ENCODE peak calls at places on chromosome 20, in four cellular contexts. One of them, this sample, is unnamed.

GRCh38 chr20:1624811-1625690 is 5.2 kb upstream of the SIRPB1 start:
- DNase-seq in GM12891: no peak
- DNase-seq in K562: no peak
- DNase-seq in GM12878: no peak
- DNase-seq in this sample: no peak

GRCh38 chr20:55437778-55438417 is 567.4 kb downstream of the CBLN4 start:
- DNase-seq in GM12891: no peak
- DNase-seq in K562: no peak
- DNase-seq in GM12878: no peak
- DNase-seq in this sample: no peak

GRCh38 chr20:10929023-10929422 is 255.2 kb upstream of the JAG1 start:
- DNase-seq in GM12891: no peak
- DNase-seq in K562: no peak
- DNase-seq in GM12878: no peak
- DNase-seq in this sample: no peak

GRCh38 chr20:4961746-4962145 is 39.6 kb downstream of the SLC23A2 start:
- DNase-seq in GM12891: no peak
- DNase-seq in K562: no peak
- DNase-seq in GM12878: no peak
- DNase-seq in this sample: peak; percentile 85

GRCh38 chr20:17889226-17889625 is 79.4 kb downstream of the SNX5 start:
- DNase-seq in GM12891: no peak
- DNase-seq in K562: no peak
- DNase-seq in GM12878: no peak
- DNase-seq in this sample: no peak

GRCh38 chr20:32924781-32925180 is 66.1 kb downstream of the EFCAB8 start:
- DNase-seq in GM12891: no peak
- DNase-seq in K562: no peak
- DNase-seq in GM12878: no peak
- DNase-seq in this sample: no peak

GRCh38 chr20:25637247-25637646 is 13.4 kb upstream of the NANP start:
- DNase-seq in GM12891: no peak
- DNase-seq in K562: no peak
- DNase-seq in GM12878: no peak
- DNase-seq in this sample: no peak

GRCh38 chr20:20360464-20360863 is 7.4 kb upstream of the INSM1 start:
- DNase-seq in GM12891: no peak
- DNase-seq in K562: peak; percentile 51
- DNase-seq in GM12878: no peak
- DNase-seq in this sample: peak; percentile 42

GRCh38 chr20:22582386-22582959 is 1.9 kb downstream of the FOXA2 start:
- DNase-seq in GM12891: no peak
- DNase-seq in K562: no peak
- DNase-seq in GM12878: no peak
- DNase-seq in this sample: no peak

GRCh38 chr20:32157611-32158010 is 48.1 kb downstream of the TM9SF4 start:
- DNase-seq in GM12891: no peak
- DNase-seq in K562: no peak
- DNase-seq in GM12878: no peak
- DNase-seq in this sample: no peak

GRCh38 chr20:14860410-14860814 is 523.0 kb upstream of the FLRT3 start:
- DNase-seq in GM12891: no peak
- DNase-seq in K562: no peak
- DNase-seq in GM12878: no peak
- DNase-seq in this sample: no peak

GRCh38 chr20:21391495-21392298 is 5.6 kb downstream of the NKX2-4 start:
- DNase-seq in GM12891: no peak
- DNase-seq in K562: no peak
- DNase-seq in GM12878: no peak
- DNase-seq in this sample: no peak

GRCh38 chr20:46084805-46085792 is 4.7 kb downstream of the NCOA5 start:
- DNase-seq in GM12891: no peak
- DNase-seq in K562: no peak
- DNase-seq in GM12878: no peak
- DNase-seq in this sample: no peak

GRCh38 chr20:50491926-50492634 is 18.1 kb upstream of the PTPN1 start:
- DNase-seq in GM12891: no peak
- DNase-seq in K562: no peak
- DNase-seq in GM12878: no peak
- DNase-seq in this sample: no peak

GRCh38 chr20:16501236-16501635 is 72.0 kb downstream of the KIF16B start:
- DNase-seq in GM12891: no peak
- DNase-seq in K562: no peak
- DNase-seq in GM12878: no peak
- DNase-seq in this sample: no peak

GRCh38 chr20:58555078-58555765 is 40.0 kb upstream of the APCDD1L start:
- DNase-seq in GM12891: no peak
- DNase-seq in K562: no peak
- DNase-seq in GM12878: no peak
- DNase-seq in this sample: no peak

GRCh38 chr20:20643925-20644324 is 68.5 kb downstream of the RALGAPA2 start:
- DNase-seq in GM12891: no peak
- DNase-seq in K562: no peak
- DNase-seq in GM12878: no peak
- DNase-seq in this sample: no peak

GRCh38 chr20:8800089-8800488 is 268.8 kb upstream of the PLCB4 start:
- DNase-seq in GM12891: no peak
- DNase-seq in K562: no peak
- DNase-seq in GM12878: no peak
- DNase-seq in this sample: no peak

GRCh38 chr20:17530716-17531536 is at the start of gene BFSP1:
- DNase-seq in GM12891: peak; percentile 43
- DNase-seq in K562: no peak
- DNase-seq in GM12878: no peak
- DNase-seq in this sample: no peak

GRCh38 chr20:44475694-44476560 is at the start of gene TTPAL:
- DNase-seq in GM12891: peak; percentile 91
- DNase-seq in K562: peak; percentile 97
- DNase-seq in GM12878: peak; percentile 68
- DNase-seq in this sample: peak; percentile 84

DNA sequence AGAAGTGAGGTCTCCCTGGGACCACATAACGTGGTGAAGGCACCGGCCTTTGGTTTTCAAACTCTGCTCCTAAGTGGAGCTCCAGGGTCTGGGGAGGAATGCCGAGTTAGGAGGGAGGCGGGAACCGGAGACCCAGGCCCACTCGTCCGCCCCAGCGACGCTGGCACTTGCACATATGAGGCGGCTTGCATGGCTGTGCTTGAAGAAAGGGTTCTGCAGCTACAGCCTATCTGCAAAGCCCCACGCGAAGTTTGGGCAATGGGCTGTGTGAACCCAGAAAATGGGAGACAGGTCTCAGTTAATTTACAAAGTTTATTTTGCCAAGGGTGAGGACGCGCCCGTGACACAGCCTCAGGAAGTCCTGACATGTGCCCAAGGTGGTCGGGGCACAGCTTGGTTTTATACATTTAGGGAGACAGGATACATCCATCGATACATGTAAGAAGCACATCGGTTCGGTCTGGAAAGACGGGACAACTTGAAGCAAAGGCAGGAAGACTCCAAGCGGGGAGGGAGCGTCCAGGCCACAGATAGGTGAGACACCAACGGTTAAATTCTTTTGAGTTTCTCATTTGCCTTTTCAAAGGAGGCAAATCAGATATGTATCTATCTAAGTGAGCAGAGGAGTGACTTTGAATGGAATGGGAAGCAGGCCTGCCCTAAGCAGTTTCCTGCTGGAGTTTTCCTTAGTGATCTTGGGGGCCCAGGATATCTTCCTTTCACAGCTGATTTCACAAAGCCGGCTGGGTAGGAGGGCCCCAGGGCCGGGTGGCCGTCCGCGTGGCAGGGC is 782 bp upstream of the PCMTD2 start:
- DNase-seq in GM12891: no peak
- DNase-seq in K562: no peak
- DNase-seq in GM12878: no peak
- DNase-seq in this sample: no peak
- TF ChIP-seq SPI1 in GM12891: no peak
- TF ChIP-seq SPI1 in K562: no peak
- TF ChIP-seq SPI1 in GM12878: no peak
- TF ChIP-seq SPI1 in this sample: no peak

DNA sequence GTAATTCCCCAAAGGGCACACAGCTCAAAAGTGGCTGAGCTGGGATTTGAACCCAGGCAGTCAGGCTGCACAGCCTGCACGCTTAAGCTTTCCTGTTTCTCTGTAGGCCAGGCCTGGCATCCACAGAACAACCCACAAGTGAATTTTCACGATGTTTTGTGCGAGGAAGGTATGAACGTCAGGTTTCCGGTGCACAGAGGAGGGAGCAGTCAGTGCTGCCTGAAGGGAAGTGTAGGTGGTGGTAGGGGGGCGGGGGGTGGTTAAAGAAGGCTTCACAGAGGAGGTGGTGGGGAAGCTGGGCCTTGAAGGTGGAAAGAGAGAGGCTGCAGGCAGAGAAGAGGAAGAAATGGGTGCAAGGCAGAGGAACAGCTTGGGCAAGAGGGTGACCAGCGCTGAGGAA is 14.1 kb downstream of the KCNB1 start:
- DNase-seq in GM12891: no peak
- DNase-seq in K562: no peak
- DNase-seq in GM12878: no peak
- DNase-seq in this sample: no peak
- TF ChIP-seq SPI1 in GM12891: no peak
- TF ChIP-seq SPI1 in K562: no peak
- TF ChIP-seq SPI1 in GM12878: no peak
- TF ChIP-seq SPI1 in this sample: no peak

GRCh38 chr20:3174442-3175263 is 1.3 kb upstream of the LZTS3 start:
- DNase-seq in GM12891: no peak
- DNase-seq in K562: no peak
- DNase-seq in GM12878: no peak
- DNase-seq in this sample: no peak
- TF ChIP-seq SPI1 in GM12891: no peak
- TF ChIP-seq SPI1 in K562: no peak
- TF ChIP-seq SPI1 in GM12878: no peak
- TF ChIP-seq SPI1 in this sample: no peak

DNA sequence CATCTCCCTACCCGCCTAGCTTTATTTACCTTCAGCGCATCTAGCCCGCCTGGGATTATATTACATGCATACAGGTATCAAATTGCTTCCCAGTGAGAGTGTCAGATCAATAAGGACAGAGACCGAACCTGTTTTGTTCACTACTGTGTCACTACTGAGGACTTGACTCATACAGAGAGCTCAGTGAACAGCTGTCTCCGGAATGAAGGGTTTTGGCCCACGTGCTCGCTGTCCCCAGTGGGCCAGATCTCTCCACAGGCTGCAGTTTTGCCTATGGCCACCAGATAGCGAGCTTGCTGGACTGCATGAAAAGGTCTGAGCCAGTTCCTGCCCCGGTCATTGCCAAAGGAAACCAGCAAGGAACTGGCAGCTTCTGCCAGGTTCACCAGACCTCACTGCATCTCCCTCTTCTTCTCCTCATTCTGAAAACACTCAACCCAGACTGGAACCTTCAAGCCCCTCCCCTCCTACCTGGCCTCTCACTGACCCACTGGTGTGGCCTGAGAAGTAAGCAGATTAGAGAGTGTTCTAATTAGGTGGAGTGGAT is 150.8 kb downstream of the ZMYND8 start:
- DNase-seq in GM12891: no peak
- DNase-seq in K562: peak; percentile 66
- DNase-seq in GM12878: peak; percentile 31
- DNase-seq in this sample: peak; percentile 38
- TF ChIP-seq SPI1 in GM12891: no peak
- TF ChIP-seq SPI1 in K562: no peak
- TF ChIP-seq SPI1 in GM12878: no peak
- TF ChIP-seq SPI1 in this sample: no peak

GRCh38 chr20:53752971-53753879 is 159.6 kb upstream of the ZNF217 start:
- DNase-seq in GM12891: no peak
- DNase-seq in K562: peak; percentile 47
- DNase-seq in GM12878: no peak
- DNase-seq in this sample: no peak
- TF ChIP-seq SPI1 in GM12891: no peak
- TF ChIP-seq SPI1 in K562: no peak
- TF ChIP-seq SPI1 in GM12878: no peak
- TF ChIP-seq SPI1 in this sample: no peak

GRCh38 chr20:52251827-52252226 is 60.2 kb upstream of the ZFP64 start:
- DNase-seq in GM12891: no peak
- DNase-seq in K562: no peak
- DNase-seq in GM12878: no peak
- DNase-seq in this sample: no peak
- TF ChIP-seq SPI1 in GM12891: no peak
- TF ChIP-seq SPI1 in K562: no peak
- TF ChIP-seq SPI1 in GM12878: no peak
- TF ChIP-seq SPI1 in this sample: no peak

DNA sequence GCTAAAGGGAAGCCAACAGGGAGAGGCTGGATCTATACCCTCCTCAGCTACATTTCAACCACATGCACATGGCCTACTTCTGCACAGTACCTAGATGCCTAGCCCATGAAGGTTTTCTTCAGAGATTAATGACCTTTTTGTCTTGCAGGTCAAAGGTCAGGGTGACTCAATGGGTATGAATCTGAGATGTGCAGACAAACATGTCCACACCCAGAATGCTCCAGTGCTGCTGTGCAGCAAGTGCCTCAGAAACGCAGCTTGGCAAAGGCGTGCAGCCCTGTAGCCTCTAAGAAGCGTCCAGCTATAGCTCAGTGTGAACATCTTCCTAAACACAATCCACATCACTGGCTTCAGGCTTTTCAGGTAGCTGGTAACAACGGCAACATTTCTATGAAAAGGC is 24.4 kb downstream of the MAP1LC3A start:
- DNase-seq in GM12891: no peak
- DNase-seq in K562: no peak
- DNase-seq in GM12878: no peak
- DNase-seq in this sample: no peak
- TF ChIP-seq SPI1 in GM12891: no peak
- TF ChIP-seq SPI1 in K562: no peak
- TF ChIP-seq SPI1 in GM12878: no peak
- TF ChIP-seq SPI1 in this sample: no peak

DNA sequence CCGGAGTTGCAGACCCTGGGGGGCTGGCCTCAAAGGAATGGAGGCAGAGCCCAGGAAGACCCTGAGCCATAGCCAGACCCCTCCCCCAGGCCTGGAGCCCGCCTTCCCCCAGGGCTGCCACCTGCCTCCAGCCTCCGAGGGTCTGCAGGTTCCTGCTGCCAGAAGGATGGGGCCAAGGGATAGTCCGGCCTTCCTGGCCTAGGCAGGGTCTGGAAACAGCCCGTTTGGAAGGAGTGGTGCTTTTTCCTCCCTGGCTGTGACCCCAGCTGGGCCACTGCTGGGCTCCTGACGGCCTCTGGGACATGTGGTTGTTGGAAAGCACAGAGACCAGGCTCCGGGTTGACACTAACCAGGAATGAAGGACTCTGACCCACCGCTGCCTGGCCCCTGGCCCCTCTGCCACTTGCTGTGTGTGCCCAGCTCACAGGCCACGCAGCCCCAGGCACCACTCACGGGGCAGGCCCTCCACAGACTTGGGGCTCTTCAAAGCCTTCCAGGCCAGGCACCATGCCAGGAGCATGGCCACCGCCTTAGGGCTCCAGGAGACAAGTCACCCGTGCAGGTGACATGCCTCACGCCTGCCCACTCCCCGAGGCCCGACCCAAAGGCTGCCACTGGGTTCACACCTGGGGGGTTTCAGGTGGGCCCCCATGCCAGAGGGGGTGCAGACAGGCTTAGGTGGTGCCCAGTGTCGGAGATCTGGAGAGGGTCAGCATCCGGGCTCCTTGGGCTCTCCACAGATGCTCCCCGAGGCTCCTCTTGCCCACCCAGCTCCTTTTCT is 3.9 kb upstream of the LAMA5 start:
- DNase-seq in GM12891: no peak
- DNase-seq in K562: no peak
- DNase-seq in GM12878: no peak
- DNase-seq in this sample: no peak
- TF ChIP-seq SPI1 in GM12891: no peak
- TF ChIP-seq SPI1 in K562: no peak
- TF ChIP-seq SPI1 in GM12878: no peak
- TF ChIP-seq SPI1 in this sample: no peak

This sample was measured in HL-60.